ENCODE peak calls at places on chromosome 10, in nine cellular contexts. U, T, J, V, O, G, B, H and Q are unnamed samples.

GRCh38 chr10:125006921-125007391 is 65.0 kb downstream of the ZRANB1 start:
- DNase-seq in U (no peak), T (peak; percentile 27), J (peak; percentile 80), V (no peak), O (no peak), G (peak; percentile 31), B (peak; percentile 85), H (no peak), Q (no peak)

GRCh38 chr10:123583639-123584418 is 82.3 kb upstream of the GPR26 start:
- DNase-seq in U (peak; percentile 68), T (peak; percentile 76), J (peak; percentile 82), V (no peak), O (peak; percentile 56), G (peak; percentile 85), B (peak; percentile 88), H (peak; percentile 63), Q (peak; percentile 94)

GRCh38 chr10:116802474-116802873 is 46.8 kb upstream of the ENO4 start:
- DNase-seq in U (no peak), T (no peak), J (no peak), V (no peak), O (no peak), G (no peak), B (no peak), H (no peak), Q (no peak)

GRCh38 chr10:80684217-80684616 is 146.5 kb downstream of the SH2D4B start:
- DNase-seq in U (peak; percentile 48), T (peak; percentile 63), J (no peak), V (no peak), O (peak; percentile 88), G (peak; percentile 28), B (no peak), H (peak; percentile 70), Q (peak; percentile 21)

GRCh38 chr10:29998142-29998808 is 61.1 kb downstream of the JCAD start:
- DNase-seq in U (peak; percentile 86), T (peak; percentile 94), J (peak; percentile 44), V (peak; percentile 59), O (peak; percentile 76), G (peak; percentile 90), B (peak; percentile 83), H (peak; percentile 75), Q (peak; percentile 89)

GRCh38 chr10:131881104-131881880 is 19.5 kb upstream of the PPP2R2D start:
- DNase-seq in U (no peak), T (no peak), J (no peak), V (no peak), O (no peak), G (no peak), B (no peak), H (no peak), Q (no peak)

GRCh38 chr10:68096913-68097509 is 12.3 kb upstream of the MYPN start:
- DNase-seq in U (peak; percentile 84), T (peak; percentile 94), J (peak; percentile 78), V (no peak), O (no peak), G (peak; percentile 81), B (peak; percentile 66), H (peak; percentile 80), Q (peak; percentile 90)

GRCh38 chr10:49572594-49573114 is 33.7 kb upstream of the ERCC6 start:
- DNase-seq in U (no peak), T (no peak), J (no peak), V (no peak), O (no peak), G (no peak), B (no peak), H (no peak), Q (no peak)

GRCh38 chr10:30158325-30158960 is 99.1 kb upstream of the JCAD start:
- DNase-seq in U (no peak), T (peak; percentile 27), J (no peak), V (no peak), O (no peak), G (peak; percentile 45), B (no peak), H (no peak), Q (peak; percentile 39)

GRCh38 chr10:9215121-9215520 is 1160.6 kb downstream of the GATA3 start:
- DNase-seq in U (no peak), T (no peak), J (no peak), V (no peak), O (no peak), G (no peak), B (no peak), H (no peak), Q (no peak)

GRCh38 chr10:21078410-21079329 is 181.6 kb upstream of the NEBL start:
- DNase-seq in U (peak; percentile 81), T (peak; percentile 88), J (peak; percentile 16), V (peak; percentile 15), O (peak; percentile 34), G (peak; percentile 90), B (peak; percentile 51), H (peak; percentile 58), Q (peak; percentile 80)

GRCh38 chr10:86361134-86362128 is 5.2 kb downstream of the GRID1 start:
- DNase-seq in U (no peak), T (no peak), J (no peak), V (no peak), O (no peak), G (no peak), B (peak; percentile 14), H (no peak), Q (no peak)

GRCh38 chr10:101570764-101571572 is 17.1 kb downstream of the POLL start:
- DNase-seq in U (no peak), T (no peak), J (no peak), V (no peak), O (no peak), G (no peak), B (peak; percentile 54), H (no peak), Q (no peak)

GRCh38 chr10:113301342-113301984 is 251.4 kb upstream of the HABP2 start:
- DNase-seq in U (peak; percentile 24), T (no peak), J (no peak), V (no peak), O (peak; percentile 6), G (no peak), B (no peak), H (no peak), Q (no peak)

GRCh38 chr10:47421057-47421952 is 37.2 kb upstream of the ZNF488 start:
- DNase-seq in U (no peak), T (peak; percentile 86), J (peak; percentile 42), V (peak; percentile 36), O (no peak), G (peak; percentile 67), B (no peak), H (peak; percentile 64), Q (peak; percentile 81)

GRCh38 chr10:118668228-118668952 is 72.9 kb upstream of the PRLHR start:
- DNase-seq in U (no peak), T (no peak), J (no peak), V (no peak), O (no peak), G (no peak), B (no peak), H (no peak), Q (no peak)

GRCh38 chr10:49609283-49610014 is 661 bp upstream of the SLC18A3 start:
- DNase-seq in U (no peak), T (no peak), J (no peak), V (no peak), O (no peak), G (no peak), B (peak; percentile 39), H (no peak), Q (no peak)

GRCh38 chr10:60423920-60424319 is 34.2 kb upstream of the ANK3 start:
- DNase-seq in U (no peak), T (no peak), J (no peak), V (no peak), O (no peak), G (no peak), B (no peak), H (no peak), Q (peak; percentile 21)

GRCh38 chr10:63547628-63548356 is 26.6 kb downstream of the REEP3 start:
- DNase-seq in U (no peak), T (peak; percentile 30), J (no peak), V (no peak), O (peak; percentile 37), G (no peak), B (no peak), H (no peak), Q (no peak)

GRCh38 chr10:29199344-29199743 is 89.5 kb upstream of the LYZL1 start:
- DNase-seq in U (no peak), T (no peak), J (no peak), V (no peak), O (no peak), G (no peak), B (no peak), H (no peak), Q (no peak)

GRCh38 chr10:13823046-13823711 is 236.4 kb downstream of the PRPF18 start:
- DNase-seq in U (no peak), T (no peak), J (no peak), V (no peak), O (no peak), G (no peak), B (no peak), H (no peak), Q (no peak)

GRCh38 chr10:71638577-71639411 is 80.8 kb downstream of the C10orf105 start:
- DNase-seq in U (no peak), T (peak; percentile 17), J (no peak), V (no peak), O (peak; percentile 98), G (no peak), B (no peak), H (no peak), Q (no peak)

GRCh38 chr10:11682896-11683295 is 59.3 kb upstream of the ECHDC3 start:
- DNase-seq in U (no peak), T (peak; percentile 26), J (no peak), V (no peak), O (no peak), G (no peak), B (no peak), H (no peak), Q (no peak)
- H3K4me3 ChIP-seq in U (no peak overlapping the region), T (no peak overlapping the region), J (no peak overlapping the region), V (no peak overlapping the region), O (no peak overlapping the region), G (no peak overlapping the region), B (no peak overlapping the region), H (no peak overlapping the region), Q (no peak overlapping the region)

GRCh38 chr10:81876253-81876731 is 1.3 kb downstream of the NRG3 start:
- DNase-seq in U (no peak), T (no peak), J (no peak), V (no peak), O (no peak), G (peak; percentile 8), B (no peak), H (no peak), Q (no peak)
- H3K4me3 ChIP-seq in U (no peak overlapping the region), T (peak overlapping the region; percentile 31), J (no peak overlapping the region), V (no peak overlapping the region), O (no peak overlapping the region), G (peak overlapping the region; percentile 42), B (no peak overlapping the region), H (no peak overlapping the region), Q (no peak overlapping the region)

DNA sequence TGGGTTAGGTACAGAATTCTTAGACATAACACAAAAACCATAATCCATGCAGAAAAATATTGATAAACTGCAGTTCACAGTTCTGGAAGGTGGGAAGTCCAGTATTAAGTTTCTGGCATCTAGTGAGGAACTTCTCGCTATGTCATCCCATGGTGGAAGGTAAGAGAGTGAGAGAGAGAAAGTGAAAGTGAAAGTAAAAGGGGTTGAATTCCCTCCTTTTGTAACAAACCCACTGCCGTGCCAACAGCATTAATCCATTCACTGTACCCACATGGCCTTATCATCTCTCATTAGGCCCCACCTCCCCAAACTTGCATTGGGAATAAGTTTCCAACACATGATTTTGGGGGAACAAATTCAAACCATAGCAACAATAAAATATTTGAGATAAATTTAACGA is 17.1 kb downstream of the ZNF485 start:
- DNase-seq in U (no peak), T (peak; percentile 36), J (no peak), V (no peak), O (no peak), G (peak; percentile 14), B (no peak), H (no peak), Q (peak; percentile 52)
- H3K4me3 ChIP-seq in U (peak overlapping the region; percentile 29), T (peak overlapping the region; percentile 31), J (no peak overlapping the region), V (no peak overlapping the region), O (no peak overlapping the region), G (no peak overlapping the region), B (peak overlapping the region; percentile 41), H (no peak overlapping the region), Q (peak overlapping the region; percentile 49)

GRCh38 chr10:95741807-95742528 is 14.0 kb upstream of the ENTPD1 start:
- DNase-seq in U (no peak), T (peak; percentile 91), J (no peak), V (no peak), O (peak; percentile 17), G (peak; percentile 91), B (no peak), H (no peak), Q (peak; percentile 77)
- H3K4me3 ChIP-seq in U (no peak overlapping the region), T (no peak overlapping the region), J (no peak overlapping the region), V (no peak overlapping the region), O (no peak overlapping the region), G (no peak overlapping the region), B (no peak overlapping the region), H (no peak overlapping the region), Q (no peak overlapping the region)